ENCODE peak calls at places on chromosomes 1 and 21, in ten cellular contexts. G, E, S, I, O, B, N, Q, K and L are unnamed samples.
A peak's percentile ranks its signal among the peaks of the same experiment; 100 is the strongest.

GRCh38 chr1:111755321-111756123 is at the start of gene DDX20:
- DNase-seq in G (peak; percentile 92), Q (peak; percentile 80), O (peak; percentile 94), N (peak; percentile 95), E (peak; percentile 98), I (peak; percentile 96), K (peak; percentile 98), B (peak; percentile 98), S (peak; percentile 97), L (peak; percentile 97)

GRCh38 chr1:100304227-100304626 is 38.2 kb downstream of the RTCA start:
- DNase-seq in N (no peak), B (no peak), K (no peak), I (no peak), Q (no peak), E (no peak), S (no peak), G (no peak), O (no peak), L (no peak)

GRCh38 chr1:158563852-158564251 is 6.5 kb downstream of the OR6P1 start:
- DNase-seq in Q (no peak), O (no peak), I (no peak), S (no peak), N (no peak), K (no peak), E (no peak), G (no peak), B (no peak), L (no peak)

GRCh38 chr1:204072951-204073836 is at the start of gene SOX13:
- DNase-seq in B (peak; percentile 95), O (peak; percentile 78), G (peak; percentile 85), Q (no peak), S (peak; percentile 92), K (peak; percentile 93), E (peak; percentile 74), N (peak; percentile 92), I (peak; percentile 94), L (peak; percentile 97)

GRCh38 chr21:27464643-27465042 is 497.8 kb upstream of the ADAMTS5 start:
- DNase-seq in Q (no peak), B (no peak), E (no peak), N (no peak), O (no peak), I (no peak), S (no peak), K (no peak), G (no peak), L (no peak)

GRCh38 chr1:58356402-58356801 is 190.1 kb downstream of the OMA1 start:
- DNase-seq in N (no peak), O (no peak), S (no peak), B (peak; percentile 53), Q (no peak), I (no peak), E (no peak), G (no peak), K (no peak), L (no peak)

GRCh38 chr1:181645171-181645570 is 161.9 kb downstream of the CACNA1E start:
- DNase-seq in N (no peak), O (no peak), B (no peak), E (no peak), G (no peak), I (no peak), S (no peak), K (no peak), Q (no peak), L (no peak)

GRCh38 chr1:109671067-109671466 is 3.2 kb downstream of the GSTM2 start:
- DNase-seq in I (no peak), N (peak; percentile 17), E (peak; percentile 3), G (no peak), S (no peak), K (peak; percentile 38), Q (no peak), B (no peak), O (no peak), L (no peak)

GRCh38 chr1:7650801-7651200 is 120.3 kb upstream of the VAMP3 start:
- DNase-seq in S (no peak), O (peak; percentile 14), Q (no peak), N (no peak), I (no peak), B (no peak), G (peak; percentile 57), K (peak; percentile 79), E (no peak), L (no peak)

GRCh38 chr1:215132156-215132555 is 49.6 kb downstream of the KCNK2 start:
- DNase-seq in B (no peak), K (no peak), O (no peak), G (no peak), E (no peak), N (no peak), I (no peak), Q (no peak), S (no peak), L (no peak)

GRCh38 chr1:226940806-226941067 is 643 bp downstream of the COQ8A start:
- DNase-seq in E (no peak), K (no peak), N (no peak), S (no peak), I (no peak), G (no peak), O (no peak), B (no peak), Q (no peak), L (no peak)

GRCh38 chr1:226938903-226939438 is 1.1 kb upstream of the COQ8A start:
- DNase-seq in B (no peak), G (no peak), O (peak; percentile 46), I (no peak), Q (no peak), K (no peak), E (no peak), N (no peak), S (no peak), L (no peak)

GRCh38 chr1:226940029-226940805 is at the start of gene COQ8A:
- DNase-seq in I (peak; percentile 99), K (peak; percentile 100), O (peak; percentile 99), B (peak; percentile 100), S (peak; percentile 98), E (peak; percentile 100), N (peak; percentile 99), G (peak; percentile 99), Q (peak; percentile 97), L (peak; percentile 100)

GRCh38 chr1:226937940-226938725 is 2.0 kb upstream of the COQ8A start:
- DNase-seq in E (no peak), S (no peak), Q (no peak), N (no peak), K (no peak), B (no peak), G (no peak), I (no peak), O (no peak), L (no peak)

DNA sequence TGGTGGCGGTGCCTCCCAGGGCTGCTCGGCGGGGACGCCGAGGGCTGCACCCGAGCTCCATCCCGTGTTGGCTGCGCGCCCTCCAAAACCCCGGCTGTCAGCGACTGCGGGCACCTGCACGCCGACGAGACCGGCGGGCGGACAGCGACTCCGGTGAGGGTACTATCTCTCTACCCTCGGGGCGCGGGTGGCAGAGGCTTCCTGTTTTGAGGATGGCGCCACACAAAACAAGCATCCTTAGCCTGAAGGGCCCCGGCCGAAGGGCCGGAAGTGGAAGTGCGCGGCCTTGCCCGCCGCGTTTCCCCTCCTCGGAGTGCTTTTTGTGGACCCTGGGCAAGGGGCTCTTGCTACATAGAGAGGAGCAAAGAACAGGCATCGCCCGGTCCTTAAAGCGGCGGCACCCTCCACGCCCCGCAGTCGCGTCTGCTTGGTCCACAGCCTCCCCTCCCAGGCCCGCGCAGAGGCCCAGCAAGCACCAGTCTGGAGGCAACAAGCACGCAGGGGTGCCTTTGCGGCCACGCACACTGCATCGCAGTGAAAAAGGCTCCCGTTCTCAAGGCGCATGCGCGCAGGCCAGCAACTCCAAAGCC is 560 bp upstream of the COQ8A start:
- DNase-seq in N (peak; percentile 67), O (no peak), K (no peak), Q (no peak), I (peak; percentile 85), S (peak; percentile 82), B (peak; percentile 94), E (peak; percentile 64), G (peak; percentile 61), L (peak; percentile 84)
- TF ChIP-seq POLR2AphosphoS5 in N (peak; percentile 97), O (peak; percentile 94), K (peak; percentile 82), Q (peak; percentile 97), I (peak; percentile 55), S (peak; percentile 94), B (peak; percentile 98), E (peak; percentile 75), G (peak; percentile 96), L (peak; percentile 98)

DNA sequence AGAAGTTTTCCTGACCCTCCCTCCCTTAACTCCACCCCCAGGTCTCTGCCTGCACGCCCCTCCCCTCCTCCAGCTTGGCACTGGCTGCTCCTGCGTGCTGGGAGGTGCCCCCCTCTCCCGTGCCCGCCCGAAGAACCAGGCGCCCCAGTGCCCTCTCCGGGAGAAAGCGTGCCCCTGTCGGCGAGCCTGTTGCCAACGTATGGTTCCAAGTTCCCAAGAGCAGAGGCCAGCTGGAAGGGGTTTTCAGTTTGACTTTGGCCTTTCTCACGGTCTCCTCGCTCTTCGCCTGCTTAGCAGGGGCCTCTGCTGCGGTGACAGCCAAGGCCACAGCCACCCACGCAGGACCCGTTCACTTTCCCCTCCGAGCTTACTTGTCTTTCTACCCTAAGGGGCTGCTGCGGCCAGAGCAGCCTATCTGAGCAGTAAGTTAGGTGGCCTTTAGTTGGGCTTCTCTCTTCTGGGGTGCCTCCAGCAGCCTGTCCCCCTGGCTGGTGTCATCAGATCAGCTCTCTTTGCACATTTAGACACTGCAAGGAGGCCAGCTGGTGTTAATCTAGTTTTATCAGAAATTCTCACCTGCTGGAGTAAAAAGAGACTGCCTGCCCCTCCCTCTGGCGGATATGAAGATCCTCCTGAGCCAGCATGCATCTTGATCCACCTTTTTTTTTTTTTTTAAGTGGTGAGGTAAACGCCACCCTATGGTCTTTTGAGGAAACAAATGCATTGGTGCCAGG is 1.5 kb downstream of the STUM start:
- DNase-seq in G (peak; percentile 68), S (peak; percentile 84), B (no peak), I (no peak), E (peak; percentile 65), Q (no peak), K (peak; percentile 70), O (no peak), N (peak; percentile 59), L (peak; percentile 89)
- TF ChIP-seq EP300 in G (no peak), S (no peak), B (no peak), I (no peak), E (no peak), Q (no peak), K (no peak), O (no peak), N (no peak), L (no peak)

GRCh38 chr1:39081266-39082139 is 55.4 kb downstream of the NDUFS5 start:
- DNase-seq in Q (no peak), K (peak; percentile 90), S (peak; percentile 89), O (no peak), B (no peak), G (no peak), I (no peak), N (peak; percentile 27), E (peak; percentile 74), L (no peak)
- H3K27ac ChIP-seq in Q (no peak overlapping the region), K (no peak overlapping the region), S (no peak overlapping the region), O (no peak overlapping the region), B (peak overlapping the region; percentile 36), G (no peak overlapping the region), I (no peak overlapping the region), N (no peak overlapping the region), E (no peak overlapping the region), L (peak overlapping the region; percentile 53)

DNA sequence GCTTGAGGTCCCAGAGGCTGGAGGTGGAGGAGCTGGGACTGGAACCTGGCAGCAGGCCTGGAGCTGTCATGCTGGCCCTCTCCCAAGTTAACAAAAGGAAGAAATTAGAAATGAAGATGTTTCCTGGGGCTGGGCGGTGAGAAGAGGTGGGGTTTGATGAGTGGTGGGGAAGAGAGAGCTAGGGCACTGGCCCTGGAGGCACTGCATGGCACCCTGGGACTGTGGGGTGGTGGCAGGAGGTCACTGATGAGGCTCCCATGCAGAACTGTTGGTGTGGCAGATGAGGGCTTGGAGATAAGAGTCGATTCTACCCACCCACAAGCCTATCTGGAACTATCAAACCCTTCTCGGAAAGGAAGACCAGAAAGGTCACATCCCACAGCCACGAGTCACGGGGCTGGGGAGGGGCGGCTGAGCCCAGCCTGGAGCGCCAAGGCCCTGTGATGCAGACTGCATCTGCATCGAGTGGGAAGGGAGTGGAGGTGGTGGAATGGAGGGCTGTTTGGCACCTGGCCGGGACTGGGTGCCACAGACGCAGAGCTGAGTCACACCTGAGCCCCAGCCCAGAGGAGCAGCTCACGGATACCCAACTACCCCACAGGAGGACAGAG is 29.4 kb downstream of the MRPL37 start:
- DNase-seq in I (no peak), S (peak; percentile 62), G (no peak), K (no peak), E (no peak), B (no peak), O (peak; percentile 35), N (no peak), Q (no peak), L (no peak)
- TF ChIP-seq POLR2AphosphoS5 in I (no peak), S (no peak), G (peak; percentile 11), K (no peak), E (no peak), B (no peak), O (no peak), N (no peak), Q (no peak), L (no peak)